ENCODE peak calls at places on chromosomes 1 and 21, in eight cellular contexts. One of them, this sample, is unnamed.

GRCh38 chr1:248029770-248030169 is at the start of gene OR2L2:
- ATAC-seq in left colon: no peak
- ATAC-seq in upper lobe of right lung: no peak
- ATAC-seq in lower lobe of right lung: no peak
- ATAC-seq in T-cell: no peak
- ATAC-seq in activated naive CD4-positive, alpha-beta T cell treated with anti-CD3 and anti-CD28 coated beads, Interleukin-2, amount 50 U/mL, for 72 hours: no peak
- ATAC-seq in stimulated activated naive CD8-positive, alpha-beta T cell treated with anti-CD3 and anti-CD28 coated beads, Interleukin-15, amount 100 ng/mL, for 72 hours: no peak
- ATAC-seq in activated CD8-positive, alpha-beta memory T cell treated with anti-CD3 and anti-CD28 coated beads, Interleukin-2, amount 10 ng/mL, durations not matched to agents 7 days and 5 days: no peak
- ATAC-seq in this sample: no peak

GRCh38 chr1:58293388-58293787 is 253.1 kb downstream of the OMA1 start:
- ATAC-seq in upper lobe of right lung: no peak
- ATAC-seq in activated CD8-positive, alpha-beta memory T cell treated with anti-CD3 and anti-CD28 coated beads, Interleukin-2, amount 10 ng/mL, durations not matched to agents 7 days and 5 days: no peak
- ATAC-seq in T-cell: no peak
- ATAC-seq in left colon: no peak
- ATAC-seq in lower lobe of right lung: no peak
- ATAC-seq in activated naive CD4-positive, alpha-beta T cell treated with anti-CD3 and anti-CD28 coated beads, Interleukin-2, amount 50 U/mL, for 72 hours: no peak
- ATAC-seq in stimulated activated naive CD8-positive, alpha-beta T cell treated with anti-CD3 and anti-CD28 coated beads, Interleukin-15, amount 100 ng/mL, for 72 hours: no peak
- ATAC-seq in this sample: no peak

GRCh38 chr1:147292012-147292411 is 49.5 kb downstream of the CHD1L start:
- ATAC-seq in left colon: no peak
- ATAC-seq in lower lobe of right lung: no peak
- ATAC-seq in stimulated activated naive CD8-positive, alpha-beta T cell treated with anti-CD3 and anti-CD28 coated beads, Interleukin-15, amount 100 ng/mL, for 72 hours: peak; percentile 60
- ATAC-seq in activated naive CD4-positive, alpha-beta T cell treated with anti-CD3 and anti-CD28 coated beads, Interleukin-2, amount 50 U/mL, for 72 hours: peak; percentile 47
- ATAC-seq in T-cell: no peak
- ATAC-seq in upper lobe of right lung: no peak
- ATAC-seq in activated CD8-positive, alpha-beta memory T cell treated with anti-CD3 and anti-CD28 coated beads, Interleukin-2, amount 10 ng/mL, durations not matched to agents 7 days and 5 days: no peak
- ATAC-seq in this sample: peak; percentile 84

GRCh38 chr1:184244962-184245361 is 141.9 kb upstream of the C1orf21 start:
- ATAC-seq in upper lobe of right lung: no peak
- ATAC-seq in left colon: no peak
- ATAC-seq in stimulated activated naive CD8-positive, alpha-beta T cell treated with anti-CD3 and anti-CD28 coated beads, Interleukin-15, amount 100 ng/mL, for 72 hours: no peak
- ATAC-seq in activated CD8-positive, alpha-beta memory T cell treated with anti-CD3 and anti-CD28 coated beads, Interleukin-2, amount 10 ng/mL, durations not matched to agents 7 days and 5 days: no peak
- ATAC-seq in T-cell: no peak
- ATAC-seq in activated naive CD4-positive, alpha-beta T cell treated with anti-CD3 and anti-CD28 coated beads, Interleukin-2, amount 50 U/mL, for 72 hours: no peak
- ATAC-seq in lower lobe of right lung: no peak
- ATAC-seq in this sample: no peak

GRCh38 chr1:72649974-72650373 is 367.6 kb upstream of the NEGR1 start:
- ATAC-seq in stimulated activated naive CD8-positive, alpha-beta T cell treated with anti-CD3 and anti-CD28 coated beads, Interleukin-15, amount 100 ng/mL, for 72 hours: no peak
- ATAC-seq in T-cell: no peak
- ATAC-seq in activated naive CD4-positive, alpha-beta T cell treated with anti-CD3 and anti-CD28 coated beads, Interleukin-2, amount 50 U/mL, for 72 hours: no peak
- ATAC-seq in activated CD8-positive, alpha-beta memory T cell treated with anti-CD3 and anti-CD28 coated beads, Interleukin-2, amount 10 ng/mL, durations not matched to agents 7 days and 5 days: no peak
- ATAC-seq in upper lobe of right lung: no peak
- ATAC-seq in left colon: no peak
- ATAC-seq in lower lobe of right lung: no peak
- ATAC-seq in this sample: no peak

GRCh38 chr21:33212159-33212851 is 17.4 kb upstream of the IFNAR2 start:
- ATAC-seq in lower lobe of right lung: no peak
- ATAC-seq in stimulated activated naive CD8-positive, alpha-beta T cell treated with anti-CD3 and anti-CD28 coated beads, Interleukin-15, amount 100 ng/mL, for 72 hours: no peak
- ATAC-seq in activated naive CD4-positive, alpha-beta T cell treated with anti-CD3 and anti-CD28 coated beads, Interleukin-2, amount 50 U/mL, for 72 hours: no peak
- ATAC-seq in left colon: peak; percentile 24
- ATAC-seq in T-cell: peak; percentile 43
- ATAC-seq in activated CD8-positive, alpha-beta memory T cell treated with anti-CD3 and anti-CD28 coated beads, Interleukin-2, amount 10 ng/mL, durations not matched to agents 7 days and 5 days: no peak
- ATAC-seq in upper lobe of right lung: no peak
- ATAC-seq in this sample: peak; percentile 18

GRCh38 chr21:36564647-36565046 is 84.7 kb upstream of the CLDN14 start:
- ATAC-seq in T-cell: no peak
- ATAC-seq in upper lobe of right lung: no peak
- ATAC-seq in lower lobe of right lung: no peak
- ATAC-seq in left colon: no peak
- ATAC-seq in stimulated activated naive CD8-positive, alpha-beta T cell treated with anti-CD3 and anti-CD28 coated beads, Interleukin-15, amount 100 ng/mL, for 72 hours: no peak
- ATAC-seq in activated CD8-positive, alpha-beta memory T cell treated with anti-CD3 and anti-CD28 coated beads, Interleukin-2, amount 10 ng/mL, durations not matched to agents 7 days and 5 days: no peak
- ATAC-seq in activated naive CD4-positive, alpha-beta T cell treated with anti-CD3 and anti-CD28 coated beads, Interleukin-2, amount 50 U/mL, for 72 hours: no peak
- ATAC-seq in this sample: no peak

GRCh38 chr1:11787251-11787803 is 18.4 kb downstream of the MTHFR start:
- ATAC-seq in lower lobe of right lung: peak; percentile 79
- ATAC-seq in T-cell: no peak
- ATAC-seq in upper lobe of right lung: peak; percentile 75
- ATAC-seq in activated naive CD4-positive, alpha-beta T cell treated with anti-CD3 and anti-CD28 coated beads, Interleukin-2, amount 50 U/mL, for 72 hours: no peak
- ATAC-seq in stimulated activated naive CD8-positive, alpha-beta T cell treated with anti-CD3 and anti-CD28 coated beads, Interleukin-15, amount 100 ng/mL, for 72 hours: no peak
- ATAC-seq in activated CD8-positive, alpha-beta memory T cell treated with anti-CD3 and anti-CD28 coated beads, Interleukin-2, amount 10 ng/mL, durations not matched to agents 7 days and 5 days: no peak
- ATAC-seq in left colon: peak; percentile 55
- ATAC-seq in this sample: no peak

GRCh38 chr1:247402099-247402706 is 13.8 kb upstream of the NLRP3 start:
- ATAC-seq in activated CD8-positive, alpha-beta memory T cell treated with anti-CD3 and anti-CD28 coated beads, Interleukin-2, amount 10 ng/mL, durations not matched to agents 7 days and 5 days: no peak
- ATAC-seq in T-cell: no peak
- ATAC-seq in upper lobe of right lung: peak; percentile 63
- ATAC-seq in stimulated activated naive CD8-positive, alpha-beta T cell treated with anti-CD3 and anti-CD28 coated beads, Interleukin-15, amount 100 ng/mL, for 72 hours: no peak
- ATAC-seq in activated naive CD4-positive, alpha-beta T cell treated with anti-CD3 and anti-CD28 coated beads, Interleukin-2, amount 50 U/mL, for 72 hours: no peak
- ATAC-seq in left colon: peak; percentile 38
- ATAC-seq in lower lobe of right lung: peak; percentile 45
- ATAC-seq in this sample: no peak

GRCh38 chr1:196558424-196558823 is 49.8 kb downstream of the KCNT2 start:
- ATAC-seq in lower lobe of right lung: peak; percentile 90
- ATAC-seq in T-cell: no peak
- ATAC-seq in left colon: no peak
- ATAC-seq in activated naive CD4-positive, alpha-beta T cell treated with anti-CD3 and anti-CD28 coated beads, Interleukin-2, amount 50 U/mL, for 72 hours: no peak
- ATAC-seq in upper lobe of right lung: peak; percentile 61
- ATAC-seq in activated CD8-positive, alpha-beta memory T cell treated with anti-CD3 and anti-CD28 coated beads, Interleukin-2, amount 10 ng/mL, durations not matched to agents 7 days and 5 days: no peak
- ATAC-seq in stimulated activated naive CD8-positive, alpha-beta T cell treated with anti-CD3 and anti-CD28 coated beads, Interleukin-15, amount 100 ng/mL, for 72 hours: no peak
- ATAC-seq in this sample: no peak

GRCh38 chr1:114353233-114353632 is 157.8 kb downstream of the TRIM33 start:
- ATAC-seq in activated naive CD4-positive, alpha-beta T cell treated with anti-CD3 and anti-CD28 coated beads, Interleukin-2, amount 50 U/mL, for 72 hours: peak; percentile 46
- ATAC-seq in upper lobe of right lung: peak; percentile 69
- ATAC-seq in lower lobe of right lung: peak; percentile 57
- ATAC-seq in left colon: no peak
- ATAC-seq in activated CD8-positive, alpha-beta memory T cell treated with anti-CD3 and anti-CD28 coated beads, Interleukin-2, amount 10 ng/mL, durations not matched to agents 7 days and 5 days: no peak
- ATAC-seq in T-cell: no peak
- ATAC-seq in stimulated activated naive CD8-positive, alpha-beta T cell treated with anti-CD3 and anti-CD28 coated beads, Interleukin-15, amount 100 ng/mL, for 72 hours: peak; percentile 53
- ATAC-seq in this sample: peak; percentile 28

GRCh38 chr1:216175714-216176113 is 247.5 kb downstream of the USH2A start:
- ATAC-seq in activated naive CD4-positive, alpha-beta T cell treated with anti-CD3 and anti-CD28 coated beads, Interleukin-2, amount 50 U/mL, for 72 hours: no peak
- ATAC-seq in upper lobe of right lung: no peak
- ATAC-seq in T-cell: no peak
- ATAC-seq in left colon: no peak
- ATAC-seq in lower lobe of right lung: no peak
- ATAC-seq in activated CD8-positive, alpha-beta memory T cell treated with anti-CD3 and anti-CD28 coated beads, Interleukin-2, amount 10 ng/mL, durations not matched to agents 7 days and 5 days: no peak
- ATAC-seq in stimulated activated naive CD8-positive, alpha-beta T cell treated with anti-CD3 and anti-CD28 coated beads, Interleukin-15, amount 100 ng/mL, for 72 hours: no peak
- ATAC-seq in this sample: no peak

GRCh38 chr1:161119379-161120061 is 1.6 kb downstream of the NIT1 start:
- ATAC-seq in activated naive CD4-positive, alpha-beta T cell treated with anti-CD3 and anti-CD28 coated beads, Interleukin-2, amount 50 U/mL, for 72 hours: peak; percentile 59
- ATAC-seq in upper lobe of right lung: peak; percentile 43
- ATAC-seq in stimulated activated naive CD8-positive, alpha-beta T cell treated with anti-CD3 and anti-CD28 coated beads, Interleukin-15, amount 100 ng/mL, for 72 hours: peak; percentile 68
- ATAC-seq in activated CD8-positive, alpha-beta memory T cell treated with anti-CD3 and anti-CD28 coated beads, Interleukin-2, amount 10 ng/mL, durations not matched to agents 7 days and 5 days: peak; percentile 52
- ATAC-seq in lower lobe of right lung: peak; percentile 34
- ATAC-seq in left colon: peak; percentile 55
- ATAC-seq in T-cell: peak; percentile 46
- ATAC-seq in this sample: peak; percentile 64

GRCh38 chr1:59604191-59604590 is 210.6 kb upstream of the HOOK1 start:
- ATAC-seq in activated CD8-positive, alpha-beta memory T cell treated with anti-CD3 and anti-CD28 coated beads, Interleukin-2, amount 10 ng/mL, durations not matched to agents 7 days and 5 days: no peak
- ATAC-seq in stimulated activated naive CD8-positive, alpha-beta T cell treated with anti-CD3 and anti-CD28 coated beads, Interleukin-15, amount 100 ng/mL, for 72 hours: no peak
- ATAC-seq in left colon: no peak
- ATAC-seq in T-cell: no peak
- ATAC-seq in lower lobe of right lung: no peak
- ATAC-seq in activated naive CD4-positive, alpha-beta T cell treated with anti-CD3 and anti-CD28 coated beads, Interleukin-2, amount 50 U/mL, for 72 hours: no peak
- ATAC-seq in upper lobe of right lung: no peak
- ATAC-seq in this sample: no peak

GRCh38 chr1:115337276-115337632 is 795 bp downstream of the NGF start:
- ATAC-seq in activated CD8-positive, alpha-beta memory T cell treated with anti-CD3 and anti-CD28 coated beads, Interleukin-2, amount 10 ng/mL, durations not matched to agents 7 days and 5 days: no peak
- ATAC-seq in stimulated activated naive CD8-positive, alpha-beta T cell treated with anti-CD3 and anti-CD28 coated beads, Interleukin-15, amount 100 ng/mL, for 72 hours: no peak
- ATAC-seq in upper lobe of right lung: peak; percentile 34
- ATAC-seq in activated naive CD4-positive, alpha-beta T cell treated with anti-CD3 and anti-CD28 coated beads, Interleukin-2, amount 50 U/mL, for 72 hours: no peak
- ATAC-seq in T-cell: no peak
- ATAC-seq in left colon: peak; percentile 65
- ATAC-seq in lower lobe of right lung: peak; percentile 40
- ATAC-seq in this sample: no peak

GRCh38 chr1:154176341-154176740 is 15.6 kb downstream of the TPM3 start:
- ATAC-seq in left colon: peak; percentile 66
- ATAC-seq in stimulated activated naive CD8-positive, alpha-beta T cell treated with anti-CD3 and anti-CD28 coated beads, Interleukin-15, amount 100 ng/mL, for 72 hours: no peak
- ATAC-seq in activated naive CD4-positive, alpha-beta T cell treated with anti-CD3 and anti-CD28 coated beads, Interleukin-2, amount 50 U/mL, for 72 hours: peak; percentile 43
- ATAC-seq in T-cell: no peak
- ATAC-seq in upper lobe of right lung: peak; percentile 69
- ATAC-seq in lower lobe of right lung: peak; percentile 70
- ATAC-seq in activated CD8-positive, alpha-beta memory T cell treated with anti-CD3 and anti-CD28 coated beads, Interleukin-2, amount 10 ng/mL, durations not matched to agents 7 days and 5 days: no peak
- ATAC-seq in this sample: no peak

This sample was measured in activated T-helper 17 cell treated with anti-CD3 and anti-CD28 coated beads, Interleukin-2, amount 50 U/mL, for 72 hours.